ENCODE peak calls at places on chromosome 16, in nine cellular contexts. T is activated naive CD4-positive, alpha-beta T cell treated with anti-CD3 and anti-CD28 coated beads for 36 hours; L is epithelial cell of prostate; F is Daoy; P is SHP77 treated with DMSO at 0.1 percent for 48 hours; A is GM03348; B is AG10803; U is tibial artery; V is stimulated activated CD4-positive, alpha-beta T cell treated with anti-CD3 and anti-CD28 coated beads, Interleukin-4, amount 100 ng/mL, for 48 hours. O is an unnamed sample.

GRCh38 chr16:11224096-11224893 is 31.7 kb downstream of the SOCS1 start:
- DNase-seq in L (no peak), P (no peak), U (peak; percentile 84), B (no peak), V (peak; percentile 61), T (peak; percentile 86), F (no peak), A (no peak), O (no peak)

GRCh38 chr16:87628940-87629339 is 26.6 kb downstream of the JPH3 start:
- DNase-seq in B (peak; percentile 68), U (no peak), F (peak; percentile 93), P (no peak), T (no peak), L (peak; percentile 82), V (no peak), A (peak; percentile 65), O (peak; percentile 86)

GRCh38 chr16:4113358-4114256 is 2.6 kb downstream of the ADCY9 start:
- DNase-seq in V (no peak), U (no peak), T (no peak), A (no peak), B (no peak), P (no peak), L (no peak), F (no peak), O (no peak)

GRCh38 chr16:31333686-31334649 is 21.0 kb upstream of the ITGAX start:
- DNase-seq in T (peak; percentile 53), B (peak; percentile 6), L (peak; percentile 6), V (no peak), F (peak; percentile 35), A (no peak), U (no peak), P (no peak), O (no peak)

GRCh38 chr16:22694887-22695382 is 119.0 kb upstream of the HS3ST2 start:
- DNase-seq in U (peak; percentile 50), P (no peak), V (no peak), A (peak; percentile 92), L (no peak), B (peak; percentile 99), T (no peak), F (peak; percentile 58), O (peak; percentile 95)

GRCh38 chr16:19008245-19008644 is 24.5 kb downstream of the TMC7 start:
- DNase-seq in T (no peak), B (peak; percentile 76), V (no peak), U (no peak), L (no peak), P (no peak), A (peak; percentile 55), F (peak; percentile 39), O (peak; percentile 72)

GRCh38 chr16:65658339-65659275 is 536.7 kb upstream of the CDH11 start:
- DNase-seq in V (no peak), L (peak; percentile 89), U (no peak), A (peak; percentile 89), F (peak; percentile 91), B (peak; percentile 94), P (no peak), T (no peak), O (peak; percentile 93)

GRCh38 chr16:88510091-88510719 is 57.1 kb downstream of the ZFPM1 start:
- DNase-seq in A (no peak), B (no peak), P (peak; percentile 31), F (no peak), L (no peak), V (no peak), U (no peak), T (no peak), O (no peak)

GRCh38 chr16:1960665-1961630 is 1.6 kb downstream of the NDUFB10 start:
- DNase-seq in U (no peak), F (peak; percentile 57), L (no peak), B (peak; percentile 28), A (no peak), T (peak; percentile 44), V (no peak), P (peak; percentile 58), O (no peak)

GRCh38 chr16:30187971-30188561 is 4.7 kb downstream of the CORO1A start:
- DNase-seq in V (no peak), P (no peak), U (peak; percentile 18), T (no peak), B (no peak), L (no peak), F (no peak), A (no peak), O (no peak)

GRCh38 chr16:29784901-29785500 is 5.5 kb upstream of the KIF22 start:
- DNase-seq in A (peak; percentile 85), L (no peak), F (peak; percentile 80), U (peak; percentile 49), B (peak; percentile 50), P (no peak), T (peak; percentile 82), V (peak; percentile 72), O (peak; percentile 90)

GRCh38 chr16:21001262-21001661 is 100.7 kb downstream of the LYRM1 start:
- DNase-seq in T (peak; percentile 55), F (peak; percentile 29), L (no peak), B (peak; percentile 4), P (no peak), U (no peak), A (no peak), V (peak; percentile 23), O (no peak)

GRCh38 chr16:85086347-85087291 is 25.7 kb downstream of the CIBAR2 start:
- DNase-seq in F (peak; percentile 74), B (peak; percentile 62), A (peak; percentile 90), P (peak; percentile 21), U (peak; percentile 70), T (peak; percentile 88), L (no peak), V (peak; percentile 61), O (peak; percentile 89)

GRCh38 chr16:81204794-81205680 is 33.5 kb upstream of the BCO1 start:
- DNase-seq in L (no peak), B (peak; percentile 61), T (peak; percentile 43), U (no peak), A (peak; percentile 81), V (peak; percentile 37), F (peak; percentile 30), P (no peak), O (peak; percentile 76)

GRCh38 chr16:17828012-17828411 is 357.3 kb upstream of the XYLT1 start:
- DNase-seq in B (peak; percentile 88), T (no peak), F (peak; percentile 4), L (no peak), P (no peak), A (peak; percentile 41), U (no peak), V (no peak), O (peak; percentile 47)

GRCh38 chr16:57577691-57578224 is 35.3 kb downstream of the ADGRG5 start:
- DNase-seq in V (no peak), F (peak; percentile 19), A (no peak), L (no peak), B (no peak), P (no peak), T (no peak), U (no peak), O (peak; percentile 5)

GRCh38 chr16:12750554-12750918 is 53.2 kb downstream of the CPPED1 start:
- DNase-seq in L (no peak), V (peak; percentile 17), T (no peak), U (no peak), A (no peak), P (no peak), B (no peak), F (no peak), O (no peak)

GRCh38 chr16:66660422-66661209 is 35.9 kb downstream of the CMTM4 start:
- DNase-seq in A (peak; percentile 87), V (no peak), B (peak; percentile 86), L (no peak), P (peak; percentile 81), U (peak; percentile 73), T (no peak), F (peak; percentile 83), O (peak; percentile 89)

GRCh38 chr16:89422905-89423630 is 67.3 kb downstream of the ANKRD11 start:
- DNase-seq in L (no peak), U (no peak), A (peak; percentile 50), F (peak; percentile 64), P (no peak), V (peak; percentile 51), B (peak; percentile 45), T (peak; percentile 59), O (no peak)

GRCh38 chr16:554640-555413 is 5.4 kb upstream of the PRR35 start:
- DNase-seq in L (no peak), F (peak; percentile 62), T (no peak), P (no peak), B (peak; percentile 72), A (no peak), U (no peak), V (no peak), O (peak; percentile 91)

GRCh38 chr16:86212706-86213426 is 297.5 kb upstream of the FOXF1 start:
- DNase-seq in F (no peak), L (no peak), V (no peak), P (no peak), A (no peak), B (no peak), U (no peak), T (no peak), O (no peak)

GRCh38 chr16:77387810-77388209 is 47.0 kb downstream of the ADAMTS18 start:
- DNase-seq in A (no peak), B (no peak), P (no peak), T (no peak), L (no peak), U (no peak), V (no peak), F (no peak), O (no peak)

GRCh38 chr16:14007460-14007859 is 63.7 kb upstream of the MRTFB start:
- DNase-seq in V (no peak), U (no peak), T (no peak), P (peak; percentile 19), B (peak; percentile 66), L (no peak), A (no peak), F (peak; percentile 57), O (no peak)

GRCh38 chr16:88454315-88455057 is 1.4 kb downstream of the ZFPM1 start:
- DNase-seq in F (peak; percentile 48), T (peak; percentile 69), U (no peak), P (no peak), A (no peak), L (no peak), V (no peak), B (no peak), O (no peak)

GRCh38 chr16:66858740-66859396 is 14.7 kb downstream of the CA7 start:
- DNase-seq in V (no peak), A (peak; percentile 62), U (no peak), B (peak; percentile 50), F (peak; percentile 67), L (no peak), P (peak; percentile 33), T (no peak), O (peak; percentile 80)

O was measured in AG20443.